ENCODE peak calls at places on chromosomes 16 and 17, in eight cellular contexts. D is caudate nucleus, H is cardiac muscle cell, W is OCI-LY7, M is prostate gland, P is psoas muscle, I is kidney, Y is body of pancreas. Z is an unnamed sample.
A peak's percentile ranks its signal among the peaks of the same experiment; 100 is the strongest.

GRCh38 chr16:46428108-46429061 is 192.8 kb downstream of the SHCBP1 start:
- DNase-seq in D (no peak), H (no peak), W (no peak), M (no peak), P (no peak), I (peak; percentile 44), Y (no peak), Z (no peak)

GRCh38 chr16:30377050-30377811 is 2.6 kb downstream of the MYL11 start:
- DNase-seq in D (peak; percentile 32), H (no peak), W (no peak), M (no peak), P (no peak), I (no peak), Y (no peak), Z (no peak)

GRCh38 chr17:34556384-34556783 is 23.0 kb upstream of the TMEM132E start:
- DNase-seq in D (no peak), H (peak; percentile 38), W (no peak), M (no peak), P (no peak), I (no peak), Y (no peak), Z (no peak)

GRCh38 chr16:66427871-66428681 is 981 bp downstream of the BEAN1 start:
- DNase-seq in D (no peak), H (no peak), W (no peak), M (no peak), P (no peak), I (no peak), Y (no peak), Z (no peak)

GRCh38 chr17:30429155-30429554 is 48.1 kb upstream of the GOSR1 start:
- DNase-seq in D (no peak), H (peak; percentile 32), W (no peak), M (no peak), P (no peak), I (no peak), Y (no peak), Z (no peak)

GRCh38 chr17:28574536-28574935 is 2.2 kb downstream of the ALDOC start:
- DNase-seq in D (no peak), H (no peak), W (no peak), M (no peak), P (no peak), I (no peak), Y (no peak), Z (no peak)

GRCh38 chr16:49213594-49213993 is 68.0 kb downstream of the CBLN1 start:
- DNase-seq in D (no peak), H (no peak), W (no peak), M (no peak), P (no peak), I (no peak), Y (no peak), Z (peak; percentile 29)

GRCh38 chr16:29821663-29822115 is 1.4 kb downstream of the MVP start:
- DNase-seq in D (no peak), H (peak; percentile 83), W (no peak), M (no peak), P (no peak), I (peak; percentile 77), Y (no peak), Z (no peak)

GRCh38 chr16:347203-347602 is 5.3 kb downstream of the AXIN1 start:
- DNase-seq in D (no peak), H (no peak), W (no peak), M (no peak), P (no peak), I (no peak), Y (no peak), Z (no peak)

GRCh38 chr16:342455-343213 is 9.9 kb downstream of the AXIN1 start:
- DNase-seq in D (no peak), H (no peak), W (no peak), M (no peak), P (no peak), I (no peak), Y (no peak), Z (no peak)

GRCh38 chr16:346587-346986 is 5.9 kb downstream of the AXIN1 start:
- DNase-seq in D (no peak), H (peak; percentile 16), W (no peak), M (no peak), P (no peak), I (no peak), Y (no peak), Z (no peak)

GRCh38 chr16:349211-349610 is 3.3 kb downstream of the AXIN1 start:
- DNase-seq in D (no peak), H (no peak), W (no peak), M (no peak), P (no peak), I (no peak), Y (no peak), Z (no peak)

DNA sequence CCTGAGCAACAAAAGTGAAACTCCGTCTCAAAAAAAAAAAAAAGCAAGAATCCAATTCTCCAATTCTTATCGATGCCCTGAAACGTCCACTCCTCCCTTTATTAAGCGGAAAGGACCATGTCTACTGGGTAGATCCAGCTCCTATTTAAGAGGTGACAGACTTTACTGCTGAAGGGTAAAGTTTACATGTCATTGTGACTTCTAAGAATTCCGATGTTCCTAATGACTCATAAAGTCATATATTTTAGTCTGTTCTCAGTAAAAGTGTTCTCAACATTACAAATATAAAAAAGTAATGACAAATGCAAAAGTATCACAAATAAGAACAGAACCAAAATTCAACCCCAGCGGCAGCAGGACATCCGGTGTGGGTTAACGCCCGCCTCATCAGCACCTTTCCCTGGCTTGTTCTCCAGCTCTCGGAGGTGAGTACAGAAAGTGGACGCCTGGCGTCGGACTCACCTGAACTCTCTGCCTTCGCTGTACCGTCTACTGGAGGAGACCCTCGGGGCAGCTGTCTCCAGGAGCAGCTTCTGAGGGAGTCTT is 6.8 kb downstream of the AXIN1 start:
- DNase-seq in D (no peak), H (no peak), W (no peak), M (no peak), P (no peak), I (no peak), Y (no peak), Z (no peak)
- H3K27ac ChIP-seq in D (no peak overlapping the region), H (no peak overlapping the region), W (no peak overlapping the region), M (no peak overlapping the region), P (no peak overlapping the region), I (no peak overlapping the region), Y (no peak overlapping the region), Z (no peak overlapping the region)

DNA sequence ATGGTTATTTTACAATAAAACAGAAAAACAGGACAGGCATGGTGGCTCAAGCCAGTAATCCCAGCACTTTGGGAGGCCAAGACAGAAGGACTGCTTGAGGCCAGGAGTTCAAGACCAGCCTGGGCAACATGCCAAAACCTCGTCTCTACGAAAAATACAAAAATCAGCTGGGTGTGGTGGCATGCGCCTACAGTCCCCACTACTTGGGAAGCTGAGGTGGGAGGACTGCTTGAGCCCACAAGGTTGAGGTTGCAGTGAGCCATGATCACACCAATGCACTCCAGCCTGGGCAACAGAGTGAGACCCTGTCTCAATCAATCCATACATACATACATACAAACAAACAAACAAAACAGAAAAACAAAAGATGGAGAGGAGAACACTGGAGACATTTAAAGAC is 45.6 kb downstream of the USP31 start:
- DNase-seq in D (no peak), H (no peak), W (no peak), M (no peak), P (no peak), I (no peak), Y (no peak), Z (no peak)
- H3K27ac ChIP-seq in D (no peak overlapping the region), H (no peak overlapping the region), W (no peak overlapping the region), M (peak overlapping the region; percentile 53), P (no peak overlapping the region), I (no peak overlapping the region), Y (peak overlapping the region; percentile 72), Z (no peak overlapping the region)

GRCh38 chr16:24683250-24683649 is 46.2 kb upstream of the TNRC6A start:
- DNase-seq in D (no peak), H (no peak), W (no peak), M (no peak), P (no peak), I (no peak), Y (no peak), Z (no peak)

GRCh38 chr16:24688359-24688758 is 41.1 kb upstream of the TNRC6A start:
- DNase-seq in D (no peak), H (no peak), W (no peak), M (no peak), P (no peak), I (no peak), Y (no peak), Z (no peak)

GRCh38 chr16:24683847-24684493 is 45.5 kb upstream of the TNRC6A start:
- DNase-seq in D (no peak), H (no peak), W (no peak), M (no peak), P (no peak), I (no peak), Y (no peak), Z (no peak)

GRCh38 chr16:24686678-24687077 is 42.8 kb upstream of the TNRC6A start:
- DNase-seq in D (no peak), H (no peak), W (no peak), M (no peak), P (no peak), I (no peak), Y (no peak), Z (no peak)

DNA sequence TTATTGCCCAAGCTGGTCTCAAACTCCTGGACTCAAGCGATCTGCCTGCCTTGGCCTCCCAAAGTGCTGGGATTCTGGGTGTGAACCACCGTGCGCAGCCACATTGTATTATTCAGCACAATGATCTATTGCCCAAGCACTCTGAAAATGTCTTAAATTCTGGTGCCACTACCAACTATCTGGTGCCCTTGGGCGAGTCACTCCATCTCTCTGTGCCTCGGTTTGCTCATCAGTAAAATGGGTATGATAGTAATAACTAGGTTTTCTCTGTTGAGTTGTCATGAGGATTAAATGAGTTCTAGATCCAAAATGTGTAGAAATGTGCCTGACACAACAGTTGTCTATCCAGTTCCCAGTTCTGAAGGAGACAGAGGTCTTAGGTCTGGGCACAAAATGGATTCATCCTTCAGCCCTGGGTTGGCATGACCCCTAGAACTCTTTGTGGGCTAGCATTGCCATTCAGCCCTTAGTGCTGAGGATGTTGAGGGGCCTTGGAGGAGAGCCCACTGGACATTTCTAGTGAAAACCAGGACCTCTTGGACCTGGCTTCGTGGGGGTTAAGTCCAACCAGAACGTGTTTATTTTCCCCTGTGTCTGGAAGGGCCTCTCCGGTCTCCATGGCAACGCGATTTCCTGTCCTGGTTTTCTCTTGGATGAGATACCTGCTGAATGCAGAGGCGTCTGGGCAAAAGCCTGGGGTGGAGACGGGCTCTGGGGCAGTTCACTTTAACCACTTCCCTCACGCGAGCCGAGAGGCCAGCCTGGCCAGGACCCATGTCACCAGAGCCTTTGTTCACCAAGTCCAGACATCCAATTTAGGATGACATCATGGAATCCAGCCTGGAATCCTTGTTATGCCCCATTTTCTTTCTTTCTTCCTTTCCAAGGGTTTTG is 43.7 kb upstream of the TNRC6A start:
- DNase-seq in D (no peak), H (peak; percentile 93), W (no peak), M (no peak), P (peak; percentile 72), I (peak; percentile 81), Y (peak; percentile 76), Z (peak; percentile 33)
- H3K27ac ChIP-seq in D (peak overlapping the region; percentile 80), H (no peak overlapping the region), W (no peak overlapping the region), M (no peak overlapping the region), P (peak overlapping the region; percentile 4), I (no peak overlapping the region), Y (no peak overlapping the region), Z (no peak overlapping the region)

DNA sequence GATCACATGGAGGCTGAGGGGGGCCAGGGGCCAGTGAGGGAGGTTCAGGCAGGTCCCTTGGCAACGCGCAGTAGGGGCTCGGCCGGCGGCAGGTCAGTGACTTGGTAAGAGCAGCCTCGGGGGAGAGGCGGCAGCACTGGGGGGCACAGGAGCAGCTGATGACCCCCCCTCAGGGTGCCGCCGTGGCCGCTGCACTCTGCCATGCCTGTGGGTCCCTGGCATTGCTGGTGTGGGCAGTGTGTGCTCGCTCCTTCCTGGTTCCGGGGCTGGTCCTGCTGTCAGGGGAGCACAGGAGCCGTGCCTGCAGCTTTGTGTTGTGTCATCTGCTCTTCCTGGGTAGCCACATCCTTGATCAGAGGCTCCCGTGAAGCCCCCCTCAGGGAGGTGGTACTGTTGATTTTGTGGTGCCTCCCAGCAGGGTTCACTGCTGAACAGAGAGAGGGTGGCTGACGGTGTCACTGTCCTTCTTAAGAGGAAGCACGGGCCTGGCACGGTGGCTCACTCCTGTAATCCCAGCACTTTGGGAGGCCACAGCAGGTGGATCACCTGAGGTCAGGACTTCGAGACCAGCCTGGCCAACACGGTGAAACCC is 4.5 kb upstream of the WFIKKN1 start:
- DNase-seq in D (no peak), H (no peak), W (no peak), M (no peak), P (no peak), I (no peak), Y (no peak), Z (no peak)
- H3K27ac ChIP-seq in D (peak overlapping the region; percentile 18), H (no peak overlapping the region), W (no peak overlapping the region), M (no peak overlapping the region), P (peak overlapping the region; percentile 68), I (no peak overlapping the region), Y (no peak overlapping the region), Z (no peak overlapping the region)

Z was measured in iPS DF 6.9.